ENCODE peak calls at places on chromosomes 3 and 15, in four cellular contexts. One of them, this sample, is unnamed.

GRCh38 chr3:32816439-32817194 is 1.2 kb upstream of the TRIM71 start:
- DNase-seq in psoas muscle: no peak
- DNase-seq in HS-5: peak
- DNase-seq in suprapubic skin: peak
- DNase-seq in this sample: peak

GRCh38 chr3:32869513-32870047 is 51.8 kb downstream of the TRIM71 start:
- DNase-seq in suprapubic skin: no peak
- DNase-seq in HS-5: no peak
- DNase-seq in psoas muscle: no peak
- DNase-seq in this sample: peak

GRCh38 chr15:58862326-58862725 is 71.2 kb downstream of the SLTM start:
- DNase-seq in psoas muscle: no peak
- DNase-seq in HS-5: no peak
- DNase-seq in suprapubic skin: no peak
- DNase-seq in this sample: no peak

GRCh38 chr3:186540444-186541226 is 3.5 kb downstream of the CRYGS start:
- DNase-seq in psoas muscle: peak
- DNase-seq in HS-5: peak
- DNase-seq in suprapubic skin: no peak
- DNase-seq in this sample: peak

GRCh38 chr3:153626158-153626557 is 464.1 kb downstream of the RAP2B start:
- DNase-seq in psoas muscle: no peak
- DNase-seq in HS-5: no peak
- DNase-seq in suprapubic skin: no peak
- DNase-seq in this sample: no peak

GRCh38 chr3:53846134-53846850 is at the start of the genes CHDH and IL17RB:
- DNase-seq in psoas muscle: peak
- DNase-seq in suprapubic skin: no peak
- DNase-seq in HS-5: no peak
- DNase-seq in this sample: peak

GRCh38 chr3:143510601-143511000 is 337.7 kb downstream of the SLC9A9 start:
- DNase-seq in HS-5: no peak
- DNase-seq in psoas muscle: no peak
- DNase-seq in suprapubic skin: no peak
- DNase-seq in this sample: no peak

GRCh38 chr15:80154336-80154735 is 1.5 kb downstream of the FAH start:
- DNase-seq in suprapubic skin: no peak
- DNase-seq in HS-5: no peak
- DNase-seq in psoas muscle: no peak
- DNase-seq in this sample: peak

GRCh38 chr15:80695099-80695910 is at the start of gene ABHD17C:
- DNase-seq in HS-5: no peak
- DNase-seq in suprapubic skin: peak
- DNase-seq in psoas muscle: peak
- DNase-seq in this sample: peak

This sample was measured in nephron progenitor cell.